ENCODE peak calls at places on chromosomes 5 and 9, in eight cellular contexts. U is mesendoderm, L is tibial artery, G is OCI-LY7, Q is upper lobe of left lung, P is body of pancreas, Y is ovary, W is psoas muscle. S is an unnamed sample.

GRCh38 chr5:149271195-149271716 is 403 bp upstream of the AFAP1L1 start:
- DNase-seq in G (no peak), U (peak), L (no peak), Q (no peak), Y (no peak), P (no peak), W (no peak), S (no peak)

GRCh38 chr9:112193562-112194288 is 18.6 kb upstream of the SUSD1 start:
- DNase-seq in Y (no peak), Q (no peak), P (no peak), L (no peak), U (no peak), W (no peak), G (no peak), S (no peak)

GRCh38 chr5:90590-91547 is 1.1 kb upstream of the PLEKHG4B start:
- DNase-seq in Y (no peak), P (peak), U (peak), W (no peak), Q (peak), L (peak), G (no peak), S (no peak)

GRCh38 chr5:110054240-110054639 is 364.5 kb downstream of the MAN2A1 start:
- DNase-seq in W (no peak), Y (no peak), Q (peak), G (peak), U (peak), P (peak), L (no peak), S (no peak)

GRCh38 chr9:10059044-10059443 is 553.8 kb downstream of the PTPRD start:
- DNase-seq in L (no peak), U (peak), G (no peak), P (peak), Q (peak), W (no peak), Y (no peak), S (no peak)

GRCh38 chr9:106106396-106106795 is 412.1 kb downstream of the TMEM38B start:
- DNase-seq in L (no peak), Q (no peak), P (no peak), U (no peak), W (no peak), G (no peak), Y (no peak), S (no peak)

GRCh38 chr5:139678751-139679750 is 30.9 kb downstream of the CXXC5 start:
- DNase-seq in P (peak), Y (no peak), U (no peak), W (peak), L (no peak), G (no peak), Q (no peak), S (no peak)

GRCh38 chr5:148623741-148624140 is 30.6 kb downstream of the HTR4 start:
- DNase-seq in Q (no peak), U (no peak), Y (no peak), L (no peak), P (no peak), W (no peak), G (no peak), S (no peak)

GRCh38 chr9:137298401-137298982 is 3.6 kb downstream of the NRARP start:
- DNase-seq in L (no peak), Q (no peak), W (no peak), G (no peak), P (peak), Y (peak), U (no peak), S (peak)

GRCh38 chr5:43192558-43193170 is 639 bp downstream of the NIM1K start:
- DNase-seq in Q (no peak), U (peak), Y (peak), G (no peak), W (peak), L (no peak), P (peak), S (no peak)

GRCh38 chr9:94950733-94951590 is 224.5 kb downstream of the AOPEP start:
- DNase-seq in Y (no peak), L (no peak), W (no peak), U (no peak), P (peak), Q (no peak), G (no peak), S (no peak)

GRCh38 chr9:128550226-128550625 is 2.2 kb upstream of the SPTAN1 start:
- DNase-seq in G (no peak), Q (no peak), L (no peak), P (no peak), U (peak), W (no peak), Y (no peak), S (no peak)

GRCh38 chr9:81405199-81405598 is 284.1 kb downstream of the TLE1 start:
- DNase-seq in P (no peak), Q (no peak), L (no peak), Y (no peak), U (no peak), W (no peak), G (no peak), S (no peak)

GRCh38 chr5:105806601-105807000 is 1864.1 kb downstream of the EFNA5 start:
- DNase-seq in W (no peak), G (no peak), P (no peak), Y (no peak), Q (no peak), L (no peak), U (no peak), S (no peak)

GRCh38 chr5:143403357-143403606 is 204 bp downstream of the NR3C1 start:
- DNase-seq in Q (no peak), U (no peak), L (no peak), P (no peak), G (no peak), Y (no peak), W (no peak), S (no peak)

GRCh38 chr9:109923371-109923770 is 143.4 kb downstream of the PALM2AKAP2 start:
- DNase-seq in G (no peak), L (no peak), Y (no peak), Q (no peak), W (no peak), U (no peak), P (no peak), S (no peak)

GRCh38 chr5:143002459-143003327 is 232.5 kb downstream of the ARHGAP26 start:
- DNase-seq in U (peak), Y (no peak), L (no peak), W (no peak), Q (peak), G (peak), P (no peak), S (no peak)

GRCh38 chr9:21402387-21403247 is 6.3 kb upstream of the IFNA8 start:
- DNase-seq in P (no peak), Q (no peak), W (peak), U (peak), Y (no peak), L (no peak), G (no peak), S (no peak)

GRCh38 chr9:116303270-116303904 is 149.8 kb downstream of the PAPPA start:
- DNase-seq in G (no peak), U (no peak), P (no peak), Q (no peak), Y (no peak), W (no peak), L (no peak), S (no peak)

GRCh38 chr5:6732634-6733410 is 19.6 kb downstream of the TENT4A start:
- DNase-seq in U (no peak), Q (peak), L (peak), W (peak), Y (peak), G (no peak), P (peak), S (no peak)

GRCh38 chr5:160500776-160501175 is 79.1 kb downstream of the PTTG1 start:
- DNase-seq in U (no peak), Q (no peak), P (no peak), G (no peak), Y (no peak), W (no peak), L (no peak), S (no peak)

GRCh38 chr5:133754575-133755169 is 142.3 kb upstream of the FSTL4 start:
- DNase-seq in W (no peak), Y (no peak), G (peak), L (no peak), P (peak), U (peak), Q (peak), S (no peak)

DNA sequence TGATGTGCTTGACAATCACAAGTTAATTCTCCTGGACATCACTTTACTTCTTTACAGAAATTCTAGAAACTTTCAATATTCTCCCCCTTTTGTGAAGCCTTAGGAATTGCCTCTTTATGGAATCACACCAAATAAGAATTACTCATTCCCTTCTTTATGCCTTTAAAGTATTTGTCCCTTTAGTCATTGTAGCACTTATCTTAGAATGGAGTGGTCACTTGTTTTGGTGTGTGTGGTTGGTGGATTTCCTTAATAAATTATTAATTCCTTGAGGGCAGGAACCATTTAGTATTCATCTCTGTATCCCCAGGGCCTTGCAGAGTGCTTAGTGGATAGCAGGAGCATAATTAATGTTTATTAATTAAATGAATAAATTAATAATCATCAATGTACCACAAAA is 307.0 kb downstream of the ARRDC3 start:
- DNase-seq in U (no peak), Q (no peak), P (no peak), G (no peak), Y (no peak), W (no peak), L (no peak), S (no peak)
- H3K27ac ChIP-seq in U (no peak), Q (no peak), P (no peak), G (no peak), Y (no peak), W (no peak), L (no peak), S (no peak)

GRCh38 chr5:170337055-170337454 is 39.5 kb upstream of the LCP2 start:
- DNase-seq in P (no peak), U (no peak), Q (no peak), L (no peak), Y (no peak), G (no peak), W (no peak), S (no peak)

GRCh38 chr5:170330568-170331054 is 33.0 kb upstream of the LCP2 start:
- DNase-seq in Y (no peak), P (no peak), W (no peak), Q (no peak), U (no peak), L (no peak), G (no peak), S (no peak)

GRCh38 chr5:170336065-170336464 is 38.5 kb upstream of the LCP2 start:
- DNase-seq in G (no peak), W (no peak), P (no peak), U (no peak), Q (no peak), Y (no peak), L (no peak), S (no peak)

GRCh38 chr5:170332058-170332457 is 34.5 kb upstream of the LCP2 start:
- DNase-seq in G (no peak), P (no peak), U (no peak), L (no peak), Y (no peak), W (no peak), Q (no peak), S (no peak)

DNA sequence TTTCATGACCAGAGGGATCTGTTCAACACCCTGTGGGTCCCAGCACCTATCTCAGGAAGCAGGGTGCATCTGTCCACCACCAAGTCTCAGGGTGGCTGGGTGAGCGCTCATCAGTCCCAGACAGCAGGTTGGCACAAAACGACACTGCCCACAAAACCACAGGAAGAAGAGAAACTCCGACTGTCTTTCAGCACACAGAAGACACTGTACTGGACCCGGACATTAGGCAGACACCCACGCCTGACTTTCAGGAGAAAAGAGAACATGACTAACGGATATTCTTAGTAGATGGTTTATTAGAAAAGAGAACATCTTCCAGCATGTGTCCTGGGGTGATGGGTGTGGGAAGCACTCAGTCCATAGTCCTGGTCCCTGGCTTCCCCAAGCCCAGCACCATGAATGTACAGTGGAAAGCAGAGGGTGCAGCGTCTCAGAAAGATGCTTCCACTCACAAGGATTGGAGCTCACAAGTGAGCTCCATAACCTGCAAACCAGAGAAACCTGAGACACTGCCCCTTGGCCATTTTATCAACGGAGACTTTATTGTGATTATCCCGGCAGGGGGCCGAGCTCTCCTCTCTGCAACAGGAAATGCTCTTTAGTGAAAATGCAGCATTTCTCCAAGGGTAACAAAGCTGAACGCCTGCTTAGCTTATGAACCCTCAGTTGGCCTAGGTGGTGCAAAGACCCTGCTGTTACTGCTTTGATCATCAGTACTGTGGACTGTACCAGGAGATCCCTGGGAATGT is 35.8 kb upstream of the LCP2 start:
- DNase-seq in P (no peak), Y (no peak), U (peak), W (no peak), Q (peak), G (no peak), L (no peak), S (no peak)
- H3K27ac ChIP-seq in P (no peak), Y (no peak), U (peak), W (no peak), Q (peak), G (no peak), L (no peak), S (no peak)

GRCh38 chr9:83987402-83987791 is 6.8 kb downstream of the RMI1 start:
- DNase-seq in Q (no peak), G (no peak), U (no peak), W (no peak), P (no peak), L (no peak), Y (no peak), S (no peak)
- H3K27ac ChIP-seq in Q (no peak), G (no peak), U (no peak), W (no peak), P (peak), L (no peak), Y (no peak), S (no peak)

GRCh38 chr9:113543286-113544000 is 79.9 kb downstream of the RGS3 start:
- DNase-seq in P (no peak), L (peak), U (no peak), W (no peak), Q (no peak), Y (peak), G (no peak), S (no peak)

GRCh38 chr9:113540466-113540865 is 76.9 kb downstream of the RGS3 start:
- DNase-seq in U (no peak), L (peak), W (no peak), Q (no peak), Y (no peak), P (no peak), G (no peak), S (no peak)

GRCh38 chr9:113542741-113543140 is 79.2 kb downstream of the RGS3 start:
- DNase-seq in G (no peak), W (no peak), Q (no peak), L (peak), Y (peak), P (peak), U (no peak), S (no peak)

GRCh38 chr9:113542016-113542415 is 78.5 kb downstream of the RGS3 start:
- DNase-seq in Y (no peak), U (no peak), W (no peak), L (peak), G (no peak), Q (no peak), P (no peak), S (no peak)

DNA sequence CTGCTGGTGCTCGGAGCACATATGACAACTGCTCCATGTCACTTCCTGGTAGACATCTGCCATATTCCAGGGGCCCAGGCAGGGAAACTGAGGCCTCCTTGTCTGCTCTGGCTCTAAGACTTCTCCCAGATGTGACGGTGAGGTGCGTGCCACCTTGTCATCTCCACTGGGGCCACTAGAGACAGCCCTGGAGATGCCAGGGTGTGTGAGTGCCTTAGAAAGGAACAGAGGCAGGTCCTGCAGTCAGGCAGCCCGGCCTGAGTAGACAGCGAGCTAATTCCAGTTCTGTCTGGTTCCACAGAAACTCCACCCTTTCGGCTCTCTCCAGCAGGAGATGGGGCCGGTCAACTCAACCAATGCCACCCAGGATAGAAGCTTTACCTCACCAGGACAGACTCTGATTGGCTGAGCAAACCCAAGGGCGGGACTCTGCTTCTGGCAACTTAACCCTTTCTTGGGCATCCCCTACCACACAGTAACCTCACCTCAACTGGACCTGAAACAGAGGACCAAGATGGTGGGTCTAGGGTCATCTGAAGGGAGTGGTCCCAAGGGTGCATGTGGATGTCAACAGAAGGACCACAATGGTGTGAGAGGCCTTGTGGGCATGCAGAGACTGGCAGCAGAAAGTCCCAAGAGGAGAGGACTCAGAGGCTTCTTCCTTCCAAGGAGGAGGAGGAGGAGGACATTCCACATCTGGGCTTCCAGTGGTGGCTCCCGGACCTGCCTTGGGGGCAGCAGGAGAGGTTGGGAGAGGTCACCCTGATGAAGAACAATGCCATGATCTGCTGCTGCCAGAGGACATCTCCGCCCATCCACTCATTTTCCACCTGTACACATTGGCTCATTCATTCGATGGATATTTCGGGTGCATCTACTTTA is 77.7 kb downstream of the RGS3 start:
- DNase-seq in U (peak), P (peak), G (peak), Y (no peak), L (peak), W (no peak), Q (no peak), S (no peak)
- H3K27ac ChIP-seq in U (no peak), P (no peak), G (no peak), Y (no peak), L (peak), W (no peak), Q (peak), S (peak)

GRCh38 chr9:27341545-27342294 is 44.8 kb upstream of the EQTN start:
- DNase-seq in P (no peak), G (no peak), Q (no peak), W (no peak), U (no peak), Y (no peak), L (no peak), S (no peak)

GRCh38 chr9:27339661-27340295 is 42.8 kb upstream of the EQTN start:
- DNase-seq in Q (no peak), G (no peak), Y (no peak), U (no peak), L (peak), P (no peak), W (no peak), S (no peak)

GRCh38 chr9:27338527-27338903 is 41.6 kb upstream of the EQTN start:
- DNase-seq in Q (no peak), G (no peak), L (no peak), Y (no peak), W (no peak), P (no peak), U (no peak), S (no peak)

GRCh38 chr9:27337833-27338526 is 41.0 kb upstream of the EQTN start:
- DNase-seq in G (no peak), L (no peak), U (no peak), Q (peak), P (no peak), Y (no peak), W (no peak), S (no peak)

DNA sequence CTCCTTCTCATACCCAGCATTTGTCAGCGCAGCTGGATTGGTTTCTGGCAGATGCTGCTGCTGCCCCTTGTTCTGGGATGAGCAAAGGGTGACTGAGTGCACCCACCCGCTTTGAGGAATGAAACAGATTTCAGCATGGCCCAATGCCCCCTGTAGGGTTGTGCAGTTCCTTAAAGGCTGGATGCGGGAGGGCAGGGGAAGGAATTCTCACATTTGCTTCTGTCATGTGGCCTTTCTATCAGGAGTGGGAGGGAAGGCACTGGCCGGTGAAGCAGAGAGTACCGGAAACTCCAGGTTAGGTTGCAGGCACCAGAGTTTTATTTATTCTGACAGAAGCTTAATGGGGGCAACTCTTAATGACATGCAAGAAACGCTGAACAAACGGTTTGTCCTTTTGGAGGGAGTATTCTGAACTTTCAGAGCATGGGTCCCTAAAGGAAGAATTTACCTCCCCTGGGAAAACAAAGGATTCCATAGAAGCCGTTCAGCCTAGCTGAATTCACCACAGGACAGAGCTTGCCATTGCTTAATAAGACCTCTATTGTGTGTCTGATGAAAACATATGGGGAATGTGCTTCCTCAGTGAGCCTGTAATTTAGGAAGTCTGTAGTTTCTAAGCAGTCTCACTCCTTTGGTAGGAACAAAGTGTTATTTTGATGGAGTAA is 44.1 kb upstream of the EQTN start:
- DNase-seq in Q (no peak), W (no peak), G (no peak), Y (no peak), L (no peak), U (no peak), P (no peak), S (no peak)
- H3K27ac ChIP-seq in Q (peak), W (peak), G (no peak), Y (peak), L (peak), U (no peak), P (no peak), S (no peak)

GRCh38 chr9:134457321-134457923 is 131.2 kb downstream of the RXRA start:
- DNase-seq in Q (no peak), W (no peak), L (no peak), Y (no peak), G (no peak), U (no peak), P (no peak), S (no peak)

GRCh38 chr9:134459573-134459972 is 133.3 kb downstream of the RXRA start:
- DNase-seq in W (no peak), Q (no peak), P (no peak), G (no peak), U (no peak), L (no peak), Y (no peak), S (no peak)

GRCh38 chr9:134456740-134457315 is 130.6 kb downstream of the RXRA start:
- DNase-seq in W (no peak), Q (no peak), L (no peak), G (no peak), P (no peak), U (no peak), Y (no peak), S (no peak)

GRCh38 chr9:134459164-134459563 is 132.9 kb downstream of the RXRA start:
- DNase-seq in W (no peak), U (no peak), P (no peak), Q (peak), G (no peak), Y (no peak), L (no peak), S (no peak)

GRCh38 chr9:134458111-134458845 is 132.0 kb downstream of the RXRA start:
- DNase-seq in Y (no peak), G (no peak), Q (no peak), U (no peak), W (no peak), L (no peak), P (no peak), S (peak)
- H3K27ac ChIP-seq in Y (peak), G (no peak), Q (peak), U (no peak), W (no peak), L (peak), P (no peak), S (peak)